ENCODE peak calls at places on chromosomes 2 and 18, in seven cellular contexts. L is spleen; N is uterus; E is hepatocyte; I is CD8-positive, alpha-beta T cell; C is transverse colon; G is A549. K is an unnamed sample.

GRCh38 chr2:156099382-156099781 is 233.1 kb downstream of the NR4A2 start:
- DNase-seq in L (no peak), N (no peak), E (no peak), I (no peak), C (no peak), G (no peak), K (no peak)

GRCh38 chr2:14641116-14641515 is 8.6 kb downstream of the LRATD1 start:
- DNase-seq in L (no peak), N (no peak), E (no peak), I (no peak), C (no peak), G (no peak), K (no peak)

GRCh38 chr2:44927979-44928659 is 13.4 kb upstream of the SIX3 start:
- DNase-seq in L (no peak), N (no peak), E (no peak), I (no peak), C (no peak), G (no peak), K (no peak)

GRCh38 chr18:34787931-34788532 is 77.9 kb downstream of the DTNA start:
- DNase-seq in L (no peak), N (peak; percentile 39), E (peak; percentile 80), I (peak; percentile 32), C (peak; percentile 23), G (peak; percentile 56), K (no peak)

GRCh38 chr2:66553370-66553769 is 118.4 kb downstream of the MEIS1 start:
- DNase-seq in L (no peak), N (peak; percentile 61), E (peak; percentile 45), I (no peak), C (no peak), G (no peak), K (peak; percentile 69)

GRCh38 chr18:53526092-53526491 is 698.4 kb downstream of the MBD2 start:
- DNase-seq in L (no peak), N (no peak), E (no peak), I (no peak), C (no peak), G (no peak), K (no peak)

GRCh38 chr2:39188958-39189499 is 54.7 kb downstream of the CDKL4 start:
- DNase-seq in L (no peak), N (no peak), E (no peak), I (no peak), C (no peak), G (no peak), K (no peak)

GRCh38 chr18:59968583-59968982 is 68.8 kb downstream of the PMAIP1 start:
- DNase-seq in L (no peak), N (no peak), E (no peak), I (no peak), C (no peak), G (no peak), K (no peak)

GRCh38 chr2:119225084-119225864 is 1.6 kb downstream of the STEAP3 start:
- DNase-seq in L (no peak), N (no peak), E (peak; percentile 51), I (no peak), C (peak; percentile 58), G (no peak), K (no peak)

GRCh38 chr2:213122730-213123129 is 28.7 kb downstream of the IKZF2 start:
- DNase-seq in L (no peak), N (no peak), E (no peak), I (no peak), C (no peak), G (no peak), K (no peak)

GRCh38 chr2:208252766-208253492 is 1.9 kb downstream of the IDH1 start:
- DNase-seq in L (no peak), N (no peak), E (no peak), I (no peak), C (no peak), G (peak; percentile 16), K (no peak)

GRCh38 chr2:235001237-235002133 is 49.7 kb downstream of the SH3BP4 start:
- DNase-seq in L (no peak), N (peak; percentile 41), E (peak; percentile 77), I (no peak), C (peak; percentile 52), G (no peak), K (no peak)

GRCh38 chr2:136225950-136226835 is 108.2 kb upstream of the CXCR4 start:
- DNase-seq in L (peak; percentile 78), N (no peak), E (no peak), I (peak; percentile 61), C (peak; percentile 54), G (no peak), K (no peak)

GRCh38 chr2:189363559-189363958 is 77.7 kb upstream of the WDR75 start:
- DNase-seq in L (no peak), N (no peak), E (peak; percentile 6), I (no peak), C (no peak), G (peak; percentile 79), K (no peak)

DNA sequence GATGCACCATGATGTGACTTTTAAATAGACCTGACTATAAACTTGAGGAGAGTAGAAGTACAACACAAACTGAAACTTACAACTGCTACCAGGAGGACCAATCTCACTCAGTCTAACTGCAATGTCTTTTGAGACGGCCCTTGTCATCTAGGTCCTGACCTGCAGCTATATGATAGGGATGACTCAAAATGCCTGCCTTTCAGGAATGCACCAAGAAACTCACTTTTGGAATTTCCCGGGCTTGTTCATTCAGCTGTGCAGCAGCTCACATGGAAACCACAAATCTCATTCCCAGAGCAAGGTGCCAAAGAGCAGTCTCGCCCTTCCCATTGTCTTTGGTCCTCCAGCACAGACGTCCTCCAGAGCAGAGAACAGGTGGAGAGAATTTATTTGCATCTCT is 113.7 kb downstream of the SPOPL start:
- DNase-seq in L (no peak), N (no peak), E (no peak), I (no peak), C (no peak), G (peak; percentile 14), K (no peak)
- H3K4me1 ChIP-seq in L (no peaks in the 10 kb centered on the region), N (no peaks in the 10 kb centered on the region), E (no peaks in the 10 kb centered on the region), I (no peaks in the 10 kb centered on the region), C (no peaks in the 10 kb centered on the region), G (peaks cover 4% of the 10 kb centered on the region), K (no peaks in the 10 kb centered on the region)

GRCh38 chr2:43100362-43100882 is 126.0 kb downstream of the ZFP36L2 start:
- DNase-seq in L (no peak), N (no peak), E (no peak), I (no peak), C (no peak), G (no peak), K (no peak)
- H3K27ac ChIP-seq in L (peak overlapping the region; percentile 78), N (peak overlapping the region; percentile 77), E (peak overlapping the region; percentile 64), I (no peak overlapping the region), C (peak overlapping the region; percentile 78), G (no peak overlapping the region), K (peak overlapping the region; percentile 87)

GRCh38 chr2:72148391-72148974 is 821 bp upstream of the CYP26B1 start:
- DNase-seq in L (peak; percentile 70), N (no peak), E (peak; percentile 38), I (peak; percentile 0), C (no peak), G (peak; percentile 40), K (no peak)

GRCh38 chr2:72147971-72148369 is 308 bp upstream of the CYP26B1 start:
- DNase-seq in L (no peak), N (no peak), E (no peak), I (no peak), C (no peak), G (no peak), K (no peak)

GRCh38 chr2:72148975-72149555 is 1.4 kb upstream of the CYP26B1 start:
- DNase-seq in L (peak; percentile 79), N (peak; percentile 14), E (peak; percentile 75), I (peak; percentile 9), C (peak; percentile 46), G (peak; percentile 62), K (peak; percentile 70)

GRCh38 chr2:72146357-72147302 is 1.0 kb downstream of the CYP26B1 start:
- DNase-seq in L (peak; percentile 62), N (no peak), E (peak; percentile 10), I (peak; percentile 7), C (no peak), G (no peak), K (peak; percentile 52)

DNA sequence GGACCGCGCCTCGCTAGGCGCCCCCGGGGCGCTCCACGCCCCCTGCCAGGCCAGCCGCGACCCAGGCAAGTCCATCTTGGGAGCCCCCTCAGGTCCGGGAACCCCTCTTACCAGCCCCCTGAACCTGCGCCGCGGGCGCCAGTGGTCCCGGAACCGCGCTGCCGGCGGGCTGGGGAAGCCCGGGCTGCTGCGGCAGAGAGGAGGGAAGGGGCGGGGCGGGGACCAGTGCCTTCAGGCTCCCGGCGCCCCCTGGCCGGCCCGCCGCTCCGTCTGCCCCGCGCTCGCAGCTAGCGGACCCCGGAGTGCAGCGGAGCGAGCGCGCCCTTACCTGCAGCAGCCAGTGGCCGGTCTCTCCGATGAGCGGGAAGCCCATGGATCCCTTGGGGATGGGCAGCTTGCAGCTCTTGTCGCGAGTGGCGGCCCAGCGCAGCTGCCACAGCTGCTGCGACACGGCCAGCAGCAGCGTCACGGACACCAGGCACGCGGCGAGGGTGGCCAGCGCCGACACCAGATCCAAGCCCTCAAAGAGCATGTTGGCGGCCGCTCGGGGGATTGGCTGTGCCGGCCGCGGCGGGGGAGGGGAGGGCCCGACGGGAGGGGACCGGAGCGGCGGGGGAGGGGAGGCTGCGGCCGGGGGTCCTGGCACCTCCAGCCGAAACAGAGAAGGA is at the start of gene CYP26B1:
- DNase-seq in L (peak; percentile 81), N (peak; percentile 8), E (peak; percentile 40), I (peak; percentile 9), C (no peak), G (no peak), K (peak; percentile 64)
- H3K4me1 ChIP-seq in L (peaks cover 76% of the 10 kb centered on the region), N (no peaks in the 10 kb centered on the region), E (peaks cover 53% of the 10 kb centered on the region), I (peaks cover 50% of the 10 kb centered on the region), C (peaks cover 44% of the 10 kb centered on the region), G (peaks cover 47% of the 10 kb centered on the region), K (peaks cover 64% of the 10 kb centered on the region)

GRCh38 chr18:56139792-56140254 is 498.6 kb downstream of the TXNL1 start:
- DNase-seq in L (no peak), N (peak; percentile 49), E (peak; percentile 39), I (no peak), C (peak; percentile 9), G (no peak), K (peak; percentile 61)
- H3K27ac ChIP-seq in L (peak overlapping the region; percentile 62), N (peak overlapping the region; percentile 67), E (peak overlapping the region; percentile 70), I (no peak overlapping the region), C (peak overlapping the region; percentile 19), G (no peak overlapping the region), K (peak overlapping the region; percentile 69)

GRCh38 chr2:46704593-46704992 is 211.0 kb downstream of the MCFD2 start:
- DNase-seq in L (no peak), N (no peak), E (no peak), I (no peak), C (no peak), G (no peak), K (no peak)
- H3K4me1 ChIP-seq in L (peaks cover 99% of the 10 kb centered on the region), N (peaks cover 16% of the 10 kb centered on the region), E (peaks cover 21% of the 10 kb centered on the region), I (peaks cover 4% of the 10 kb centered on the region), C (peaks cover 29% of the 10 kb centered on the region), G (peaks cover 89% of the 10 kb centered on the region), K (peaks cover 64% of the 10 kb centered on the region)

DNA sequence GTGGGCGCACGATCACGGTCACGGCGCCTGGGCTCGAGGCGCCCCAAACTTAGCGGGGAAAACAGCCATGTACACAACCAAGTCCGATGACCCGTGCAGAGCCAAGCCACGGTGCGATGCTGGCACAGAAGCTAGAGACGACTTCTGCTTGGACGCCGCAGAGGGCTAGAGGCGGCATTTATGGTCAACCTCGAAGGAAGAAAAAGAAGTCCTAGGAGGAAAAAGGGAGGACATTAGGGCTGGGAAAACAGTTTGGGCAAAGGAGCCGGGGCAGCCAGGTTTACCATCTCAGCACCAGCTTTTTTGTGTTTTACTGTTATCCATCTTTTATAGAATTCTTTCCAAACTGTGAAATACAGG is 606 bp upstream of the DTNB start:
- DNase-seq in L (no peak), N (no peak), E (no peak), I (no peak), C (no peak), G (no peak), K (no peak)
- H3K27ac ChIP-seq in L (peak overlapping the region; percentile 94), N (peak overlapping the region; percentile 76), E (peak overlapping the region; percentile 55), I (peak overlapping the region; percentile 35), C (peak overlapping the region; percentile 79), G (peak overlapping the region; percentile 85), K (peak overlapping the region; percentile 63)

K was measured in upper lobe of right lung.